ENCODE peak calls at places on chromosomes 6 and 20, in nine cellular contexts. U is DMS 273 treated with DMSO at 0.1 percent for 48 hours; P is stimulated activated CD4-positive, alpha-beta T cell treated with anti-CD3 and anti-CD28 coated beads, Interleukin-15, amount 100 ng/mL, for 24 hours; Y is activated naive CD4-positive, alpha-beta T cell treated with anti-CD3 and anti-CD28 coated beads, Interleukin-2, amount 10 ng/mL, durations not matched to agents 7 days and 5 days; J is hippocampal formation; E is GOT3; W is HCT116; G is heart left ventricle; X is activated T-cell treated with anti-CD3 and anti-CD28 coated beads, Interleukin-2, amount 50 U/mL, for 4 hours. I is an unnamed sample.

GRCh38 chr20:15756001-15756400 is 817.2 kb downstream of the KIF16B start:
- DNase-seq in U (no peak), P (no peak), Y (no peak), J (peak; percentile 57), E (no peak), W (no peak), G (no peak), X (no peak), I (no peak)

GRCh38 chr6:141110486-141110885 is 1022.2 kb upstream of the GJE1 start:
- DNase-seq in U (no peak), P (no peak), Y (no peak), J (no peak), E (no peak), W (no peak), G (no peak), X (no peak), I (no peak)

GRCh38 chr6:27078734-27079357 is 168.7 kb upstream of the PRSS16 start:
- DNase-seq in U (peak; percentile 44), P (peak; percentile 64), Y (peak; percentile 59), J (peak; percentile 77), E (no peak), W (peak; percentile 52), G (no peak), X (peak; percentile 14), I (peak; percentile 83)

GRCh38 chr6:110880651-110881050 is 6.1 kb downstream of the AMD1 start:
- DNase-seq in U (no peak), P (no peak), Y (no peak), J (no peak), E (no peak), W (no peak), G (no peak), X (no peak), I (no peak)

GRCh38 chr20:25016471-25016870 is 23.9 kb upstream of the APMAP start:
- DNase-seq in U (no peak), P (no peak), Y (no peak), J (no peak), E (no peak), W (no peak), G (no peak), X (no peak), I (no peak)

GRCh38 chr6:148803979-148804378 is 57.1 kb downstream of the UST start:
- DNase-seq in U (no peak), P (no peak), Y (no peak), J (no peak), E (no peak), W (no peak), G (no peak), X (no peak), I (no peak)

GRCh38 chr20:49915380-49916145 is at the start of gene SPATA2:
- DNase-seq in U (peak; percentile 76), P (peak; percentile 97), Y (peak; percentile 96), J (peak; percentile 87), E (peak; percentile 96), W (peak; percentile 90), G (peak; percentile 97), X (peak; percentile 89), I (peak; percentile 96)

GRCh38 chr6:71879016-71879415 is 7.3 kb upstream of the RIMS1 start:
- DNase-seq in U (no peak), P (no peak), Y (no peak), J (no peak), E (no peak), W (no peak), G (no peak), X (no peak), I (no peak)

GRCh38 chr6:18182568-18182967 is 27.3 kb downstream of the KDM1B start:
- DNase-seq in U (no peak), P (no peak), Y (no peak), J (no peak), E (no peak), W (no peak), G (no peak), X (no peak), I (no peak)

GRCh38 chr20:37511605-37512275 is 9.3 kb upstream of the NNAT start:
- DNase-seq in U (peak; percentile 75), P (no peak), Y (no peak), J (no peak), E (no peak), W (no peak), G (no peak), X (no peak), I (no peak)

GRCh38 chr20:51930775-51931174 is 128.5 kb upstream of the SALL4 start:
- DNase-seq in U (peak; percentile 11), P (no peak), Y (no peak), J (no peak), E (peak; percentile 61), W (peak; percentile 6), G (no peak), X (no peak), I (no peak)

GRCh38 chr6:99745651-99746050 is 139.0 kb downstream of the PRDM13 start:
- DNase-seq in U (no peak), P (no peak), Y (no peak), J (no peak), E (no peak), W (no peak), G (no peak), X (no peak), I (no peak)

GRCh38 chr6:31952890-31953289 is 5.9 kb downstream of the NELFE start:
- DNase-seq in U (no peak), P (no peak), Y (no peak), J (no peak), E (no peak), W (no peak), G (no peak), X (no peak), I (no peak)

GRCh38 chr6:155832596-155832995 is 377.0 kb upstream of the NOX3 start:
- DNase-seq in U (no peak), P (no peak), Y (no peak), J (no peak), E (no peak), W (no peak), G (no peak), X (no peak), I (no peak)

GRCh38 chr6:34549056-34549803 is 6.9 kb downstream of the SPDEF start:
- DNase-seq in U (no peak), P (no peak), Y (no peak), J (no peak), E (no peak), W (no peak), G (no peak), X (no peak), I (no peak)

GRCh38 chr20:8722277-8722928 is 346.5 kb upstream of the PLCB4 start:
- DNase-seq in U (peak; percentile 54), P (peak; percentile 14), Y (peak; percentile 39), J (peak; percentile 68), E (no peak), W (peak; percentile 59), G (no peak), X (no peak), I (no peak)

GRCh38 chr20:957544-957943 is 41.4 kb upstream of the ANGPT4 start:
- DNase-seq in U (no peak), P (no peak), Y (no peak), J (no peak), E (no peak), W (no peak), G (no peak), X (no peak), I (no peak)

GRCh38 chr6:83511901-83512681 is at the start of gene PRSS35:
- DNase-seq in U (peak; percentile 39), P (peak; percentile 30), Y (no peak), J (no peak), E (no peak), W (peak; percentile 32), G (peak; percentile 77), X (no peak), I (peak; percentile 61)

GRCh38 chr20:47373206-47373722 is 16.8 kb upstream of the ZMYND8 start:
- DNase-seq in U (no peak), P (no peak), Y (no peak), J (no peak), E (no peak), W (no peak), G (no peak), X (no peak), I (no peak)

GRCh38 chr6:136990754-136991153 is 54.0 kb downstream of the IL20RA start:
- DNase-seq in U (no peak), P (no peak), Y (no peak), J (no peak), E (no peak), W (no peak), G (no peak), X (no peak), I (no peak)

GRCh38 chr20:24235740-24236139 is 233.7 kb upstream of the SYNDIG1 start:
- DNase-seq in U (no peak), P (no peak), Y (no peak), J (no peak), E (no peak), W (no peak), G (no peak), X (no peak), I (no peak)

GRCh38 chr20:23534801-23535593 is 33.3 kb downstream of the CST9L start:
- DNase-seq in U (no peak), P (no peak), Y (no peak), J (peak; percentile 13), E (no peak), W (no peak), G (no peak), X (no peak), I (no peak)

GRCh38 chr6:105107207-105107606 is 72.6 kb downstream of the POPDC3 start:
- DNase-seq in U (no peak), P (no peak), Y (no peak), J (no peak), E (no peak), W (no peak), G (no peak), X (no peak), I (no peak)

GRCh38 chr6:154938245-154938583 is 56.9 kb upstream of the TIAM2 start:
- DNase-seq in U (no peak), P (no peak), Y (no peak), J (no peak), E (no peak), W (no peak), G (no peak), X (no peak), I (no peak)

I was measured in H1.